ENCODE peak calls at places on chromosomes 16 and 17, in six cellular contexts. One of them, this sample, is unnamed.

GRCh38 chr17:2085648-2085949 is 30.7 kb downstream of the HIC1 start:
- DNase-seq in CD8-positive, alpha-beta T cell: no peak
- DNase-seq in bronchial epithelial cell: no peak
- DNase-seq in astrocyte of the cerebellum: peak
- DNase-seq in RWPE1: no peak
- DNase-seq in fibroblast of pulmonary artery: peak
- DNase-seq in this sample: peak

GRCh38 chr16:71430744-71431143 is 11.1 kb downstream of the TLE7 start:
- DNase-seq in CD8-positive, alpha-beta T cell: no peak
- DNase-seq in bronchial epithelial cell: no peak
- DNase-seq in astrocyte of the cerebellum: no peak
- DNase-seq in RWPE1: no peak
- DNase-seq in fibroblast of pulmonary artery: no peak
- DNase-seq in this sample: no peak

GRCh38 chr16:50261707-50262235 is 4.6 kb upstream of the ADCY7 start:
- DNase-seq in CD8-positive, alpha-beta T cell: no peak
- DNase-seq in bronchial epithelial cell: no peak
- DNase-seq in astrocyte of the cerebellum: no peak
- DNase-seq in RWPE1: no peak
- DNase-seq in fibroblast of pulmonary artery: no peak
- DNase-seq in this sample: no peak

GRCh38 chr17:48510761-48511604 is 19.8 kb downstream of the HOXB1 start:
- DNase-seq in CD8-positive, alpha-beta T cell: peak
- DNase-seq in bronchial epithelial cell: no peak
- DNase-seq in astrocyte of the cerebellum: no peak
- DNase-seq in RWPE1: no peak
- DNase-seq in fibroblast of pulmonary artery: peak
- DNase-seq in this sample: peak

GRCh38 chr17:55540414-55541091 is 29.3 kb upstream of the SMIM36 start:
- DNase-seq in CD8-positive, alpha-beta T cell: no peak
- DNase-seq in bronchial epithelial cell: peak
- DNase-seq in astrocyte of the cerebellum: no peak
- DNase-seq in RWPE1: peak
- DNase-seq in fibroblast of pulmonary artery: peak
- DNase-seq in this sample: peak

GRCh38 chr16:54779549-54779948 is 151.1 kb upstream of the IRX5 start:
- DNase-seq in CD8-positive, alpha-beta T cell: no peak
- DNase-seq in bronchial epithelial cell: no peak
- DNase-seq in astrocyte of the cerebellum: no peak
- DNase-seq in RWPE1: no peak
- DNase-seq in fibroblast of pulmonary artery: no peak
- DNase-seq in this sample: no peak

GRCh38 chr16:54265558-54266213 is 20.9 kb downstream of the IRX3 start:
- DNase-seq in CD8-positive, alpha-beta T cell: no peak
- DNase-seq in bronchial epithelial cell: no peak
- DNase-seq in astrocyte of the cerebellum: no peak
- DNase-seq in RWPE1: no peak
- DNase-seq in fibroblast of pulmonary artery: no peak
- DNase-seq in this sample: no peak

GRCh38 chr17:81918762-81919545 is 978 bp upstream of the SIRT7 start:
- DNase-seq in CD8-positive, alpha-beta T cell: no peak
- DNase-seq in bronchial epithelial cell: no peak
- DNase-seq in astrocyte of the cerebellum: no peak
- DNase-seq in RWPE1: no peak
- DNase-seq in fibroblast of pulmonary artery: no peak
- DNase-seq in this sample: no peak

GRCh38 chr17:37239690-37240344 is 136.0 kb upstream of the C17orf78 start:
- DNase-seq in CD8-positive, alpha-beta T cell: no peak
- DNase-seq in bronchial epithelial cell: peak
- DNase-seq in astrocyte of the cerebellum: peak
- DNase-seq in RWPE1: peak
- DNase-seq in fibroblast of pulmonary artery: peak
- DNase-seq in this sample: peak

GRCh38 chr16:12435730-12436129 is 368.0 kb downstream of the CPPED1 start:
- DNase-seq in CD8-positive, alpha-beta T cell: no peak
- DNase-seq in bronchial epithelial cell: no peak
- DNase-seq in astrocyte of the cerebellum: no peak
- DNase-seq in RWPE1: no peak
- DNase-seq in fibroblast of pulmonary artery: no peak
- DNase-seq in this sample: no peak

GRCh38 chr16:2468142-2468724 is 2.9 kb upstream of the NTN3 start:
- DNase-seq in CD8-positive, alpha-beta T cell: peak
- DNase-seq in bronchial epithelial cell: peak
- DNase-seq in astrocyte of the cerebellum: no peak
- DNase-seq in RWPE1: peak
- DNase-seq in fibroblast of pulmonary artery: no peak
- DNase-seq in this sample: peak

GRCh38 chr17:77734371-77735050 is 224.0 kb upstream of the TNRC6C start:
- DNase-seq in CD8-positive, alpha-beta T cell: no peak
- DNase-seq in bronchial epithelial cell: peak
- DNase-seq in astrocyte of the cerebellum: no peak
- DNase-seq in RWPE1: peak
- DNase-seq in fibroblast of pulmonary artery: peak
- DNase-seq in this sample: peak

GRCh38 chr16:23403547-23403946 is 49.4 kb downstream of the COG7 start:
- DNase-seq in CD8-positive, alpha-beta T cell: no peak
- DNase-seq in bronchial epithelial cell: no peak
- DNase-seq in astrocyte of the cerebellum: no peak
- DNase-seq in RWPE1: no peak
- DNase-seq in fibroblast of pulmonary artery: no peak
- DNase-seq in this sample: no peak

GRCh38 chr17:77332981-77333685 is 192.4 kb downstream of the SEC14L1 start:
- DNase-seq in CD8-positive, alpha-beta T cell: no peak
- DNase-seq in bronchial epithelial cell: peak
- DNase-seq in astrocyte of the cerebellum: peak
- DNase-seq in RWPE1: peak
- DNase-seq in fibroblast of pulmonary artery: peak
- DNase-seq in this sample: peak

GRCh38 chr17:80212962-80213650 is 7.0 kb downstream of the SGSH start:
- DNase-seq in CD8-positive, alpha-beta T cell: no peak
- DNase-seq in bronchial epithelial cell: no peak
- DNase-seq in astrocyte of the cerebellum: no peak
- DNase-seq in RWPE1: no peak
- DNase-seq in fibroblast of pulmonary artery: no peak
- DNase-seq in this sample: no peak

GRCh38 chr17:8463089-8463488 is 27.4 kb downstream of the NDEL1 start:
- DNase-seq in CD8-positive, alpha-beta T cell: no peak
- DNase-seq in bronchial epithelial cell: no peak
- DNase-seq in astrocyte of the cerebellum: peak
- DNase-seq in RWPE1: no peak
- DNase-seq in fibroblast of pulmonary artery: no peak
- DNase-seq in this sample: peak

GRCh38 chr17:36920032-36921000 is 17.0 kb upstream of the LHX1 start:
- DNase-seq in CD8-positive, alpha-beta T cell: no peak
- DNase-seq in bronchial epithelial cell: peak
- DNase-seq in astrocyte of the cerebellum: no peak
- DNase-seq in RWPE1: peak
- DNase-seq in fibroblast of pulmonary artery: no peak
- DNase-seq in this sample: no peak

GRCh38 chr17:72416054-72416691 is 295.4 kb downstream of the SOX9 start:
- DNase-seq in CD8-positive, alpha-beta T cell: no peak
- DNase-seq in bronchial epithelial cell: peak
- DNase-seq in astrocyte of the cerebellum: no peak
- DNase-seq in RWPE1: peak
- DNase-seq in fibroblast of pulmonary artery: no peak
- DNase-seq in this sample: no peak

GRCh38 chr16:24853830-24854229 is 8.1 kb downstream of the SLC5A11 start:
- DNase-seq in CD8-positive, alpha-beta T cell: no peak
- DNase-seq in bronchial epithelial cell: peak
- DNase-seq in astrocyte of the cerebellum: peak
- DNase-seq in RWPE1: no peak
- DNase-seq in fibroblast of pulmonary artery: peak
- DNase-seq in this sample: peak

DNA sequence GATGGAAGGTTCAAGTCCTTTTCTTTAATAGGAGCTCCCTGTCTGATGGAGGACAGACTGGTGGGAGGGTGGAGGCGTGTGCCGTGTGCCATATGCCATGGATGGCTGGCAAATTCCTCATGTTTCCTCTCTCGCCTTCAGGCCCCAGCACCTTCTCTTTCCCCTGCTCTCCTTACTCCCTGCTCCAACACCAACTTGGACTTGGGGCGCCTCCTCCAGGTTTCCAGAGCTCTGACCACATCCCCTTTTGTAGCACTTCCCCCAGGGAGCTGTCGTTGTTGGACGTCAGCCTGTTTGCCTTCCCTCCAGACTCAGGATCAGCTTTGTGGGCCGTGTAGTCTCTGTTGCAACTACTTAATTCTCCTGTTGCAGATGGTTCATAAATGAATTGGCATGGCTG is 30.7 kb downstream of the TMC7 start:
- DNase-seq in CD8-positive, alpha-beta T cell: no peak
- DNase-seq in bronchial epithelial cell: peak
- DNase-seq in astrocyte of the cerebellum: no peak
- DNase-seq in RWPE1: no peak
- DNase-seq in fibroblast of pulmonary artery: peak
- DNase-seq in this sample: no peak
- TF ChIP-seq CTCF in CD8-positive, alpha-beta T cell: no peak
- TF ChIP-seq CTCF in bronchial epithelial cell: peak
- TF ChIP-seq CTCF in astrocyte of the cerebellum: no peak
- TF ChIP-seq CTCF in RWPE1: no peak
- TF ChIP-seq CTCF in fibroblast of pulmonary artery: no peak
- TF ChIP-seq CTCF in this sample: no peak

DNA sequence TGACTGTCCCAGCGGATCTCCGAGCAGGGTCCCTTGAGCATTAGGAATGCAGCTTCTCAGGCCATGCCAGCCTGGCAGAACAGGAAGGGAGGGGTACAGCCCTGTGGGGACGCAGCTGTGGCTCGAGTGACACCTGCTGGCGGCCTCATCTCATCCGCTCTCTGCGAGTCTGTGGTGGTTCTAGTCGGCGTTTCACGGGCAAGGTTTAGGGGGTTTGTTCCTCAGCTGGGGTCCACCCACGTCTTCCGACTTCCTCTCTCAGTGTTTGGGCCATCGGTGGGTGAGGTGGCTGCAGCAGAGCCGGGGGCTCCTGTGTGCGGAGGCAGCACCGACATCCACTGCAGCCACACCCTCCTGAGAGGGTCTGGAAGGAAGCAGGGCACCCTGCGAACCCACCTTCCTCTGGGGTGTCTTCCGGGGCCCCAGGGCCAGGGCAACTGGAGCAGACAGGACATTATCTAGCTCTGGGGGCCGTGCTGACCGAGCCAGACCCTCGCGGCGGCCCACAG is 33.3 kb downstream of the JPH3 start:
- DNase-seq in CD8-positive, alpha-beta T cell: peak
- DNase-seq in bronchial epithelial cell: peak
- DNase-seq in astrocyte of the cerebellum: no peak
- DNase-seq in RWPE1: peak
- DNase-seq in fibroblast of pulmonary artery: peak
- DNase-seq in this sample: peak
- TF ChIP-seq CTCF in CD8-positive, alpha-beta T cell: peak
- TF ChIP-seq CTCF in bronchial epithelial cell: peak
- TF ChIP-seq CTCF in astrocyte of the cerebellum: peak
- TF ChIP-seq CTCF in RWPE1: peak
- TF ChIP-seq CTCF in fibroblast of pulmonary artery: peak
- TF ChIP-seq CTCF in this sample: peak

DNA sequence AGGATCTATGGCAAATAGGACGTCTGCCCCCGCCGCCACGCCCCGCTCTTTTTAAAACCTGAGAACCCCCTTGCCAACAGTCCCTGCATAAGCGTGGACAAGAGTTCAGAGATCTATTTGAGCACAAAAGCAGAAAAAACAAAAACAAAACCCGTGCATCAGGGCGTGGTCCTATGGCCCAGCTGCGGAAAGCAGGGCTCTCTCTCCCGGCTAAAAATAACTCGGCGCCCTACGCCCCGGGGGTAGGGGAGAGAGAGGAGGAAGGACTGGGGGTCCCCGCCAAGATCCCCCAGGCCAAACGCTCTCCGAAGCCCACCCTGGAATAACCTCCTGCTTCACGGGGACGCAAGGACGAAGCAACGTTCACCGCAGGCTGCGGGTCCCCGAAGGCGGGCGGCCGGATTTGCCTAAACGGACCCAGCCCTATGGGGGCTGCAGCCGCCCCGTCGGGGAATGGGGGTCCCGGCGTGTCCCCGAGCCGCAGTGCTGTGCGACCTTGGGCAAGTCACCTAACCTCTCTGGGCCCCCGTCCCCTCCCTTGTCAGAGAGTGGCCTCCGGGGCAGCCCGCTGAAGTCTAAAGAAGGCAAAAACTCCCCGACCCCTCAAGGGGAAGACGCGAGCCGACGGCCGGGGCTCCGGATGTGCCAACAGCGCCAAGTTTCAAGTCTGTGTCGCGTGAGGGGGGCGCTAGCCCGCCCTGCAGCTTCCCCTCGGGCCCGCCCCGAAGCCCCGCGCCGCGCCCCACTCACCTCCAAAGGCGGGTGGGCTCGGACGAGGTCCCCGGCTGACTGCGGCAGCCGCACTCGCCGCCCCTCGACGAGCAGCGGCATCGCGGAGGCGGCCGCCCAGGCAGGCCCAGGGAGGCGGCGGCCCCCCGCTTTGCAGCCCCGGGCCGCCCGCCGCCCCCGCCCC is 477 bp downstream of the NTAN1 start:
- DNase-seq in CD8-positive, alpha-beta T cell: peak
- DNase-seq in bronchial epithelial cell: no peak
- DNase-seq in astrocyte of the cerebellum: no peak
- DNase-seq in RWPE1: peak
- DNase-seq in fibroblast of pulmonary artery: peak
- DNase-seq in this sample: peak
- TF ChIP-seq CTCF in CD8-positive, alpha-beta T cell: peak
- TF ChIP-seq CTCF in bronchial epithelial cell: no peak
- TF ChIP-seq CTCF in astrocyte of the cerebellum: peak
- TF ChIP-seq CTCF in RWPE1: peak
- TF ChIP-seq CTCF in fibroblast of pulmonary artery: no peak
- TF ChIP-seq CTCF in this sample: no peak

GRCh38 chr17:17402558-17402957 is 74.2 kb upstream of the MED9 start:
- DNase-seq in CD8-positive, alpha-beta T cell: no peak
- DNase-seq in bronchial epithelial cell: peak
- DNase-seq in astrocyte of the cerebellum: no peak
- DNase-seq in RWPE1: no peak
- DNase-seq in fibroblast of pulmonary artery: no peak
- DNase-seq in this sample: no peak

GRCh38 chr17:17400566-17401184 is 76.1 kb upstream of the MED9 start:
- DNase-seq in CD8-positive, alpha-beta T cell: no peak
- DNase-seq in bronchial epithelial cell: no peak
- DNase-seq in astrocyte of the cerebellum: no peak
- DNase-seq in RWPE1: no peak
- DNase-seq in fibroblast of pulmonary artery: no peak
- DNase-seq in this sample: no peak

GRCh38 chr17:17398928-17399926 is 77.6 kb upstream of the MED9 start:
- DNase-seq in CD8-positive, alpha-beta T cell: no peak
- DNase-seq in bronchial epithelial cell: no peak
- DNase-seq in astrocyte of the cerebellum: no peak
- DNase-seq in RWPE1: no peak
- DNase-seq in fibroblast of pulmonary artery: no peak
- DNase-seq in this sample: no peak

GRCh38 chr17:17400070-17400469 is 76.7 kb upstream of the MED9 start:
- DNase-seq in CD8-positive, alpha-beta T cell: no peak
- DNase-seq in bronchial epithelial cell: no peak
- DNase-seq in astrocyte of the cerebellum: no peak
- DNase-seq in RWPE1: no peak
- DNase-seq in fibroblast of pulmonary artery: no peak
- DNase-seq in this sample: no peak

DNA sequence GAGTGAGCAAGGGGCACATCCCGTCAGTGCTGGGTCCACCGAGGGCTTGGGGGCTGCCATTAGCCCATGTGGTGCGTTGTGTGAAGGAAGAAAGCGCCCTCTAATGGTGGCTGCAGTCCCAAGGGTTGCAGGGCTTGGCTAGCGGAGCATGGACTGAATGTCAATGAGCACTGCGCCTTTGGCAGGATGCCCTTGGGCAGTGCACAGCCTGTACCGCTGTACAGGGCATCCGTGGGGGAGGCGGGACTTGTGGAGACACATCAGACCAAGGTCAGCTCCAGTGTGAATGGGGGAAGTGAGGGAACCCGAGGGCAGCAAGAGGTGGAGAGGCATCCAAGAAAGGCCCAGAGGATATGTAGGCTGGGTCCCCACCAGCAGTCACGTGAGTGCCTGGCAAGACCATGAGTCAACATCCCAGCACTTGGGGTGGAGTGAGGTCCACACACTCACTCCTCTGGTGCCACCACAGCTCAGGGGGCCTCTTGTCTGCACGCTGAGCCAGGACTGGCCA is 75.5 kb upstream of the MED9 start:
- DNase-seq in CD8-positive, alpha-beta T cell: no peak
- DNase-seq in bronchial epithelial cell: no peak
- DNase-seq in astrocyte of the cerebellum: no peak
- DNase-seq in RWPE1: no peak
- DNase-seq in fibroblast of pulmonary artery: no peak
- DNase-seq in this sample: no peak
- TF ChIP-seq CTCF in CD8-positive, alpha-beta T cell: no peak
- TF ChIP-seq CTCF in bronchial epithelial cell: no peak
- TF ChIP-seq CTCF in astrocyte of the cerebellum: peak
- TF ChIP-seq CTCF in RWPE1: no peak
- TF ChIP-seq CTCF in fibroblast of pulmonary artery: no peak
- TF ChIP-seq CTCF in this sample: no peak

This sample was measured in fibroblast of villous mesenchyme.